ENCODE peak calls at places on chromosomes 5 and 9, in eight cellular contexts. One of them, this sample, is unnamed.
A peak's percentile ranks its signal among the peaks of the same experiment; 100 is the strongest.

GRCh38 chr9:113566712-113567071 is 103.2 kb downstream of the RGS3 start:
- DNase-seq in CD8-positive, alpha-beta T cell: no peak
- DNase-seq in astrocyte: no peak
- DNase-seq in ovary: peak; percentile 27
- DNase-seq in caudate nucleus: no peak
- DNase-seq in tibial artery: peak; percentile 94
- DNase-seq in lower leg skin: peak; percentile 85
- DNase-seq in naive thymus-derived CD8-positive, alpha-beta T cell: no peak
- DNase-seq in this sample: no peak

GRCh38 chr5:128062172-128062746 is 21.3 kb upstream of the SLC12A2 start:
- DNase-seq in caudate nucleus: no peak
- DNase-seq in ovary: no peak
- DNase-seq in tibial artery: no peak
- DNase-seq in CD8-positive, alpha-beta T cell: no peak
- DNase-seq in astrocyte: peak; percentile 83
- DNase-seq in naive thymus-derived CD8-positive, alpha-beta T cell: no peak
- DNase-seq in lower leg skin: no peak
- DNase-seq in this sample: no peak

GRCh38 chr9:132241840-132242620 is 80.2 kb downstream of the NTNG2 start:
- DNase-seq in CD8-positive, alpha-beta T cell: peak; percentile 69
- DNase-seq in lower leg skin: no peak
- DNase-seq in astrocyte: no peak
- DNase-seq in naive thymus-derived CD8-positive, alpha-beta T cell: peak; percentile 30
- DNase-seq in ovary: peak; percentile 51
- DNase-seq in caudate nucleus: no peak
- DNase-seq in tibial artery: no peak
- DNase-seq in this sample: no peak

GRCh38 chr9:127979333-127980055 is 1.3 kb downstream of the EEIG1 start:
- DNase-seq in caudate nucleus: peak; percentile 86
- DNase-seq in tibial artery: peak; percentile 85
- DNase-seq in CD8-positive, alpha-beta T cell: peak; percentile 41
- DNase-seq in lower leg skin: no peak
- DNase-seq in naive thymus-derived CD8-positive, alpha-beta T cell: no peak
- DNase-seq in astrocyte: peak; percentile 7
- DNase-seq in ovary: peak; percentile 65
- DNase-seq in this sample: no peak

GRCh38 chr9:76302947-76303550 is 91.2 kb downstream of the RFK start:
- DNase-seq in lower leg skin: no peak
- DNase-seq in CD8-positive, alpha-beta T cell: no peak
- DNase-seq in ovary: peak; percentile 33
- DNase-seq in astrocyte: peak; percentile 30
- DNase-seq in caudate nucleus: no peak
- DNase-seq in naive thymus-derived CD8-positive, alpha-beta T cell: peak; percentile 10
- DNase-seq in tibial artery: no peak
- DNase-seq in this sample: no peak

GRCh38 chr5:138544171-138545134 is 1.4 kb upstream of the ETF1 start:
- DNase-seq in tibial artery: no peak
- DNase-seq in lower leg skin: no peak
- DNase-seq in CD8-positive, alpha-beta T cell: peak; percentile 30
- DNase-seq in naive thymus-derived CD8-positive, alpha-beta T cell: no peak
- DNase-seq in ovary: peak; percentile 35
- DNase-seq in astrocyte: no peak
- DNase-seq in caudate nucleus: no peak
- DNase-seq in this sample: no peak

GRCh38 chr5:113345261-113345940 is 89.4 kb downstream of the TSSK1B start:
- DNase-seq in CD8-positive, alpha-beta T cell: no peak
- DNase-seq in tibial artery: no peak
- DNase-seq in lower leg skin: no peak
- DNase-seq in naive thymus-derived CD8-positive, alpha-beta T cell: no peak
- DNase-seq in astrocyte: peak; percentile 73
- DNase-seq in ovary: no peak
- DNase-seq in caudate nucleus: no peak
- DNase-seq in this sample: no peak

GRCh38 chr9:133147412-133148271 is 16.1 kb downstream of the GBGT1 start:
- DNase-seq in CD8-positive, alpha-beta T cell: peak; percentile 83
- DNase-seq in caudate nucleus: peak; percentile 65
- DNase-seq in astrocyte: no peak
- DNase-seq in naive thymus-derived CD8-positive, alpha-beta T cell: peak; percentile 90
- DNase-seq in ovary: peak; percentile 84
- DNase-seq in lower leg skin: peak; percentile 96
- DNase-seq in tibial artery: peak; percentile 83
- DNase-seq in this sample: no peak

GRCh38 chr5:94802450-94802849 is 184.0 kb downstream of the SLF1 start:
- DNase-seq in caudate nucleus: no peak
- DNase-seq in naive thymus-derived CD8-positive, alpha-beta T cell: no peak
- DNase-seq in astrocyte: no peak
- DNase-seq in lower leg skin: no peak
- DNase-seq in CD8-positive, alpha-beta T cell: no peak
- DNase-seq in tibial artery: no peak
- DNase-seq in ovary: no peak
- DNase-seq in this sample: no peak

GRCh38 chr9:109012876-109013677 is at the start of gene CTNNAL1:
- DNase-seq in tibial artery: peak; percentile 98
- DNase-seq in ovary: peak; percentile 96
- DNase-seq in caudate nucleus: peak; percentile 94
- DNase-seq in naive thymus-derived CD8-positive, alpha-beta T cell: peak; percentile 71
- DNase-seq in lower leg skin: peak; percentile 99
- DNase-seq in astrocyte: peak; percentile 65
- DNase-seq in CD8-positive, alpha-beta T cell: peak; percentile 87
- DNase-seq in this sample: peak; percentile 81

GRCh38 chr5:59007460-59008063 is 424.7 kb downstream of the RAB3C start:
- DNase-seq in lower leg skin: no peak
- DNase-seq in ovary: no peak
- DNase-seq in naive thymus-derived CD8-positive, alpha-beta T cell: no peak
- DNase-seq in caudate nucleus: no peak
- DNase-seq in astrocyte: peak; percentile 8
- DNase-seq in CD8-positive, alpha-beta T cell: no peak
- DNase-seq in tibial artery: no peak
- DNase-seq in this sample: no peak

GRCh38 chr9:131033269-131034224 is 24.6 kb downstream of the LAMC3 start:
- DNase-seq in tibial artery: no peak
- DNase-seq in lower leg skin: no peak
- DNase-seq in ovary: no peak
- DNase-seq in CD8-positive, alpha-beta T cell: no peak
- DNase-seq in caudate nucleus: no peak
- DNase-seq in naive thymus-derived CD8-positive, alpha-beta T cell: no peak
- DNase-seq in astrocyte: no peak
- DNase-seq in this sample: no peak

GRCh38 chr5:87195104-87195581 is 72.5 kb upstream of the RASA1 start:
- DNase-seq in caudate nucleus: no peak
- DNase-seq in CD8-positive, alpha-beta T cell: no peak
- DNase-seq in lower leg skin: no peak
- DNase-seq in naive thymus-derived CD8-positive, alpha-beta T cell: no peak
- DNase-seq in tibial artery: no peak
- DNase-seq in ovary: no peak
- DNase-seq in astrocyte: peak; percentile 82
- DNase-seq in this sample: no peak

GRCh38 chr5:35160486-35161116 is 69.7 kb downstream of the PRLR start:
- DNase-seq in ovary: no peak
- DNase-seq in tibial artery: no peak
- DNase-seq in lower leg skin: no peak
- DNase-seq in caudate nucleus: no peak
- DNase-seq in astrocyte: no peak
- DNase-seq in naive thymus-derived CD8-positive, alpha-beta T cell: no peak
- DNase-seq in CD8-positive, alpha-beta T cell: no peak
- DNase-seq in this sample: no peak

GRCh38 chr5:131814990-131815389 is 18.2 kb upstream of the FNIP1 start:
- DNase-seq in ovary: no peak
- DNase-seq in caudate nucleus: no peak
- DNase-seq in lower leg skin: no peak
- DNase-seq in naive thymus-derived CD8-positive, alpha-beta T cell: no peak
- DNase-seq in CD8-positive, alpha-beta T cell: no peak
- DNase-seq in astrocyte: peak; percentile 84
- DNase-seq in tibial artery: no peak
- DNase-seq in this sample: no peak

GRCh38 chr9:87714819-87715218 is 11.1 kb upstream of the CTSL start:
- DNase-seq in astrocyte: peak; percentile 75
- DNase-seq in ovary: peak; percentile 78
- DNase-seq in tibial artery: no peak
- DNase-seq in lower leg skin: no peak
- DNase-seq in caudate nucleus: no peak
- DNase-seq in naive thymus-derived CD8-positive, alpha-beta T cell: no peak
- DNase-seq in CD8-positive, alpha-beta T cell: no peak
- DNase-seq in this sample: no peak

GRCh38 chr9:23587903-23588302 is 238.1 kb downstream of the ELAVL2 start:
- DNase-seq in tibial artery: no peak
- DNase-seq in astrocyte: no peak
- DNase-seq in naive thymus-derived CD8-positive, alpha-beta T cell: no peak
- DNase-seq in lower leg skin: no peak
- DNase-seq in CD8-positive, alpha-beta T cell: no peak
- DNase-seq in ovary: no peak
- DNase-seq in caudate nucleus: no peak
- DNase-seq in this sample: no peak

GRCh38 chr9:134189475-134190231 is 25.3 kb upstream of the RNU6ATAC start:
- DNase-seq in tibial artery: peak; percentile 59
- DNase-seq in caudate nucleus: peak; percentile 69
- DNase-seq in naive thymus-derived CD8-positive, alpha-beta T cell: no peak
- DNase-seq in lower leg skin: peak; percentile 83
- DNase-seq in CD8-positive, alpha-beta T cell: no peak
- DNase-seq in ovary: peak; percentile 48
- DNase-seq in astrocyte: peak; percentile 39
- DNase-seq in this sample: peak; percentile 60

GRCh38 chr5:139251281-139251687 is 42.3 kb upstream of the MATR3 start:
- DNase-seq in caudate nucleus: no peak
- DNase-seq in lower leg skin: no peak
- DNase-seq in astrocyte: no peak
- DNase-seq in ovary: no peak
- DNase-seq in naive thymus-derived CD8-positive, alpha-beta T cell: no peak
- DNase-seq in tibial artery: no peak
- DNase-seq in CD8-positive, alpha-beta T cell: no peak
- DNase-seq in this sample: no peak

GRCh38 chr5:52840286-52841050 is 52.8 kb downstream of the ITGA1 start:
- DNase-seq in astrocyte: peak; percentile 26
- DNase-seq in tibial artery: no peak
- DNase-seq in lower leg skin: no peak
- DNase-seq in ovary: no peak
- DNase-seq in naive thymus-derived CD8-positive, alpha-beta T cell: no peak
- DNase-seq in caudate nucleus: no peak
- DNase-seq in CD8-positive, alpha-beta T cell: no peak
- DNase-seq in this sample: peak; percentile 67

GRCh38 chr9:121881920-121882500 is 211.1 kb downstream of the TTLL11 start:
- DNase-seq in ovary: no peak
- DNase-seq in naive thymus-derived CD8-positive, alpha-beta T cell: no peak
- DNase-seq in caudate nucleus: no peak
- DNase-seq in astrocyte: no peak
- DNase-seq in tibial artery: no peak
- DNase-seq in lower leg skin: no peak
- DNase-seq in CD8-positive, alpha-beta T cell: no peak
- DNase-seq in this sample: no peak

GRCh38 chr9:134185536-134186011 is 21.2 kb upstream of the RNU6ATAC start:
- DNase-seq in naive thymus-derived CD8-positive, alpha-beta T cell: peak; percentile 31
- DNase-seq in ovary: peak; percentile 18
- DNase-seq in tibial artery: peak; percentile 24
- DNase-seq in CD8-positive, alpha-beta T cell: peak; percentile 63
- DNase-seq in caudate nucleus: no peak
- DNase-seq in astrocyte: no peak
- DNase-seq in lower leg skin: peak; percentile 80
- DNase-seq in this sample: no peak

GRCh38 chr5:56269216-56269927 is 36.2 kb upstream of the ANKRD55 start:
- DNase-seq in caudate nucleus: no peak
- DNase-seq in ovary: peak; percentile 61
- DNase-seq in lower leg skin: no peak
- DNase-seq in CD8-positive, alpha-beta T cell: no peak
- DNase-seq in naive thymus-derived CD8-positive, alpha-beta T cell: peak; percentile 16
- DNase-seq in astrocyte: peak; percentile 31
- DNase-seq in tibial artery: no peak
- DNase-seq in this sample: no peak

GRCh38 chr9:123725389-123725788 is 204.5 kb downstream of the DENND1A start:
- DNase-seq in caudate nucleus: peak; percentile 29
- DNase-seq in lower leg skin: no peak
- DNase-seq in astrocyte: peak; percentile 17
- DNase-seq in ovary: no peak
- DNase-seq in naive thymus-derived CD8-positive, alpha-beta T cell: no peak
- DNase-seq in tibial artery: no peak
- DNase-seq in CD8-positive, alpha-beta T cell: no peak
- DNase-seq in this sample: no peak

GRCh38 chr9:136675477-136676296 is 11.6 kb downstream of the AGPAT2 start:
- DNase-seq in CD8-positive, alpha-beta T cell: no peak
- DNase-seq in lower leg skin: no peak
- DNase-seq in tibial artery: no peak
- DNase-seq in ovary: no peak
- DNase-seq in caudate nucleus: no peak
- DNase-seq in naive thymus-derived CD8-positive, alpha-beta T cell: no peak
- DNase-seq in astrocyte: no peak
- DNase-seq in this sample: no peak

GRCh38 chr5:90983748-90984147 is 399.4 kb downstream of the ARRDC3 start:
- DNase-seq in tibial artery: no peak
- DNase-seq in ovary: no peak
- DNase-seq in naive thymus-derived CD8-positive, alpha-beta T cell: no peak
- DNase-seq in CD8-positive, alpha-beta T cell: no peak
- DNase-seq in lower leg skin: no peak
- DNase-seq in astrocyte: peak; percentile 7
- DNase-seq in caudate nucleus: no peak
- DNase-seq in this sample: no peak

GRCh38 chr5:38060354-38060753 is 198.0 kb upstream of the EGFLAM start:
- DNase-seq in lower leg skin: no peak
- DNase-seq in naive thymus-derived CD8-positive, alpha-beta T cell: no peak
- DNase-seq in astrocyte: peak; percentile 82
- DNase-seq in ovary: peak; percentile 66
- DNase-seq in caudate nucleus: no peak
- DNase-seq in tibial artery: no peak
- DNase-seq in CD8-positive, alpha-beta T cell: no peak
- DNase-seq in this sample: no peak

GRCh38 chr9:133693703-133694529 is 44.2 kb downstream of the SARDH start:
- DNase-seq in astrocyte: no peak
- DNase-seq in naive thymus-derived CD8-positive, alpha-beta T cell: no peak
- DNase-seq in CD8-positive, alpha-beta T cell: no peak
- DNase-seq in ovary: no peak
- DNase-seq in lower leg skin: no peak
- DNase-seq in tibial artery: no peak
- DNase-seq in caudate nucleus: no peak
- DNase-seq in this sample: no peak

GRCh38 chr5:5381259-5382006 is 41.0 kb upstream of the ICE1 start:
- DNase-seq in CD8-positive, alpha-beta T cell: no peak
- DNase-seq in lower leg skin: no peak
- DNase-seq in ovary: no peak
- DNase-seq in tibial artery: no peak
- DNase-seq in astrocyte: peak; percentile 43
- DNase-seq in naive thymus-derived CD8-positive, alpha-beta T cell: no peak
- DNase-seq in caudate nucleus: no peak
- DNase-seq in this sample: no peak

GRCh38 chr9:96149142-96149541 is 152.8 kb downstream of the HSD17B3 start:
- DNase-seq in astrocyte: no peak
- DNase-seq in naive thymus-derived CD8-positive, alpha-beta T cell: no peak
- DNase-seq in caudate nucleus: no peak
- DNase-seq in tibial artery: no peak
- DNase-seq in ovary: no peak
- DNase-seq in lower leg skin: peak; percentile 7
- DNase-seq in CD8-positive, alpha-beta T cell: no peak
- DNase-seq in this sample: no peak

GRCh38 chr9:127390563-127390962 is 6.4 kb upstream of the SLC2A8 start:
- DNase-seq in tibial artery: no peak
- DNase-seq in naive thymus-derived CD8-positive, alpha-beta T cell: no peak
- DNase-seq in lower leg skin: no peak
- DNase-seq in caudate nucleus: no peak
- DNase-seq in ovary: no peak
- DNase-seq in astrocyte: no peak
- DNase-seq in CD8-positive, alpha-beta T cell: no peak
- DNase-seq in this sample: no peak

GRCh38 chr5:32027717-32028321 is 146.3 kb downstream of the GOLPH3 start:
- DNase-seq in naive thymus-derived CD8-positive, alpha-beta T cell: no peak
- DNase-seq in ovary: peak; percentile 79
- DNase-seq in CD8-positive, alpha-beta T cell: no peak
- DNase-seq in tibial artery: peak; percentile 87
- DNase-seq in lower leg skin: no peak
- DNase-seq in astrocyte: peak; percentile 97
- DNase-seq in caudate nucleus: no peak
- DNase-seq in this sample: peak; percentile 90

GRCh38 chr9:109403116-109403515 is 82.3 kb upstream of the EPB41L4B start:
- DNase-seq in CD8-positive, alpha-beta T cell: no peak
- DNase-seq in caudate nucleus: no peak
- DNase-seq in lower leg skin: no peak
- DNase-seq in tibial artery: no peak
- DNase-seq in naive thymus-derived CD8-positive, alpha-beta T cell: no peak
- DNase-seq in ovary: no peak
- DNase-seq in astrocyte: no peak
- DNase-seq in this sample: no peak

GRCh38 chr5:6715758-6716633 is 2.8 kb downstream of the TENT4A start:
- DNase-seq in naive thymus-derived CD8-positive, alpha-beta T cell: peak; percentile 31
- DNase-seq in caudate nucleus: no peak
- DNase-seq in tibial artery: peak; percentile 59
- DNase-seq in lower leg skin: peak; percentile 66
- DNase-seq in ovary: peak; percentile 8
- DNase-seq in astrocyte: no peak
- DNase-seq in CD8-positive, alpha-beta T cell: peak; percentile 59
- DNase-seq in this sample: no peak

This sample was measured in ascending aorta.